ENCODE peak calls at places on chromosomes 11 and 22, in ten cellular contexts. P is kidney, C is cardiac muscle cell, L is mammary epithelial cell, N is choroid plexus epithelial cell, D is body of pancreas, J is nephron progenitor cell, W is right atrium auricular region, I is dorsolateral prefrontal cortex, G is A549. Z is an unnamed sample.
A peak's percentile ranks its signal among the peaks of the same experiment; 100 is the strongest.

GRCh38 chr22:22974795-22975580 is 87.4 kb downstream of the IGLL5 start:
- DNase-seq in P (no peak), C (no peak), L (no peak), N (no peak), D (no peak), J (no peak), W (no peak), I (no peak), G (no peak), Z (no peak)

GRCh38 chr11:15547685-15548084 is 433.0 kb downstream of the INSC start:
- DNase-seq in P (no peak), C (no peak), L (no peak), N (no peak), D (no peak), J (no peak), W (no peak), I (no peak), G (no peak), Z (no peak)

GRCh38 chr11:2378527-2379210 is 1.6 kb downstream of the CD81 start:
- DNase-seq in P (peak; percentile 89), C (no peak), L (no peak), N (peak; percentile 48), D (no peak), J (peak; percentile 47), W (no peak), I (no peak), G (no peak), Z (no peak)

GRCh38 chr11:104534268-104534667 is 364.0 kb downstream of the CASP12 start:
- DNase-seq in P (no peak), C (no peak), L (peak; percentile 9), N (peak; percentile 84), D (no peak), J (no peak), W (no peak), I (no peak), G (peak; percentile 0), Z (no peak)

GRCh38 chr11:30257058-30257457 is 26.2 kb downstream of the FSHB start:
- DNase-seq in P (no peak), C (no peak), L (no peak), N (no peak), D (no peak), J (no peak), W (no peak), I (no peak), G (no peak), Z (no peak)

GRCh38 chr11:115873813-115874212 is 369.6 kb upstream of the CADM1 start:
- DNase-seq in P (no peak), C (no peak), L (no peak), N (no peak), D (no peak), J (no peak), W (no peak), I (no peak), G (no peak), Z (no peak)

GRCh38 chr11:90434858-90435257 is 212.0 kb upstream of the CHORDC1 start:
- DNase-seq in P (no peak), C (peak; percentile 53), L (peak; percentile 16), N (peak; percentile 14), D (no peak), J (no peak), W (no peak), I (no peak), G (no peak), Z (peak; percentile 27)

GRCh38 chr11:15146271-15147003 is 31.7 kb downstream of the INSC start:
- DNase-seq in P (no peak), C (no peak), L (peak; percentile 46), N (peak; percentile 37), D (no peak), J (no peak), W (no peak), I (no peak), G (no peak), Z (no peak)

GRCh38 chr11:128354476-128354875 is 232.9 kb downstream of the ETS1 start:
- DNase-seq in P (no peak), C (no peak), L (peak; percentile 12), N (no peak), D (no peak), J (no peak), W (no peak), I (no peak), G (no peak), Z (no peak)

GRCh38 chr11:128359515-128359914 is 227.8 kb downstream of the ETS1 start:
- DNase-seq in P (no peak), C (no peak), L (no peak), N (peak; percentile 63), D (no peak), J (no peak), W (no peak), I (no peak), G (no peak), Z (no peak)

GRCh38 chr11:128361451-128362020 is 225.8 kb downstream of the ETS1 start:
- DNase-seq in P (no peak), C (peak; percentile 13), L (no peak), N (peak; percentile 75), D (no peak), J (no peak), W (no peak), I (no peak), G (no peak), Z (peak; percentile 2)

GRCh38 chr11:128355558-128355957 is 231.8 kb downstream of the ETS1 start:
- DNase-seq in P (no peak), C (no peak), L (no peak), N (no peak), D (no peak), J (no peak), W (no peak), I (no peak), G (no peak), Z (no peak)

DNA sequence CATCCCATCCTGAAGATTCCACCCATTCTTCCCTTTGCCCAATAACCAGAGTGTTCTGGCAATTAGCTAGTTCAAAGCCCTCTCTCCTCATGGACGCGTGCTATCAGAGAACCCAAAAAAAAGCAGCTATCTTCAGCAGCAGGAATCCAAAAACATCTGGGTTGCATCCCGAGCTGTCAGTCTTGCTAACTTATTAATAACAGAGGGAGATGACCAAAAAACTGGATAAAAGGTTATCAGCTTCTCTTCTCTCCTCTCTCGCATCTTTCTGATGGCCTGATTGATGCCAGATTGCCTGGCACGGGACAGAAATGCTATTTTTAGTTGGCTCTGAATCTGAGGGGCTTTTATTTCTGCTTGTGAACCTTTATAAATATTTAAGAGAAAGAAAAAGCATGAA is 230.4 kb downstream of the ETS1 start:
- DNase-seq in P (no peak), C (no peak), L (no peak), N (no peak), D (no peak), J (no peak), W (no peak), I (no peak), G (no peak), Z (no peak)
- TF ChIP-seq CTCF in P (no peak), C (no peak), L (no peak), N (no peak), D (no peak), J (no peak), W (no peak), I (no peak), G (no peak), Z (no peak)

GRCh38 chr22:24046024-24046423 is 34.9 kb downstream of the CABIN1 start:
- DNase-seq in P (no peak), C (no peak), L (no peak), N (no peak), D (no peak), J (no peak), W (no peak), I (no peak), G (no peak), Z (no peak)
- TF ChIP-seq CTCF in P (no peak), C (no peak), L (no peak), N (no peak), D (no peak), J (no peak), W (no peak), I (no peak), G (no peak), Z (no peak)

GRCh38 chr11:25981998-25982397 is 349.9 kb upstream of the ANO3 start:
- DNase-seq in P (no peak), C (peak; percentile 53), L (peak; percentile 41), N (peak; percentile 89), D (no peak), J (peak; percentile 12), W (no peak), I (no peak), G (peak; percentile 4), Z (peak; percentile 43)
- TF ChIP-seq CTCF in P (peak; percentile 57), C (peak; percentile 53), L (peak; percentile 61), N (peak; percentile 70), D (peak; percentile 49), J (peak; percentile 50), W (peak; percentile 69), I (peak; percentile 65), G (peak; percentile 69), Z (peak; percentile 53)

GRCh38 chr11:85664561-85665481 is at the start of gene CREBZF:
- DNase-seq in P (peak; percentile 98), C (peak; percentile 96), L (peak; percentile 93), N (peak; percentile 97), D (peak; percentile 95), J (peak; percentile 92), W (peak; percentile 96), I (peak; percentile 93), G (peak; percentile 90), Z (peak; percentile 91)

GRCh38 chr11:85663080-85663729 is 1.7 kb downstream of the CREBZF start:
- DNase-seq in P (no peak), C (no peak), L (peak; percentile 17), N (no peak), D (no peak), J (no peak), W (no peak), I (no peak), G (no peak), Z (no peak)

GRCh38 chr11:85661972-85662664 is 2.8 kb downstream of the CREBZF start:
- DNase-seq in P (no peak), C (no peak), L (no peak), N (no peak), D (no peak), J (no peak), W (no peak), I (no peak), G (no peak), Z (no peak)

GRCh38 chr11:85665756-85666155 is 827 bp upstream of the CREBZF start:
- DNase-seq in P (no peak), C (no peak), L (no peak), N (no peak), D (no peak), J (no peak), W (no peak), I (no peak), G (no peak), Z (no peak)

DNA sequence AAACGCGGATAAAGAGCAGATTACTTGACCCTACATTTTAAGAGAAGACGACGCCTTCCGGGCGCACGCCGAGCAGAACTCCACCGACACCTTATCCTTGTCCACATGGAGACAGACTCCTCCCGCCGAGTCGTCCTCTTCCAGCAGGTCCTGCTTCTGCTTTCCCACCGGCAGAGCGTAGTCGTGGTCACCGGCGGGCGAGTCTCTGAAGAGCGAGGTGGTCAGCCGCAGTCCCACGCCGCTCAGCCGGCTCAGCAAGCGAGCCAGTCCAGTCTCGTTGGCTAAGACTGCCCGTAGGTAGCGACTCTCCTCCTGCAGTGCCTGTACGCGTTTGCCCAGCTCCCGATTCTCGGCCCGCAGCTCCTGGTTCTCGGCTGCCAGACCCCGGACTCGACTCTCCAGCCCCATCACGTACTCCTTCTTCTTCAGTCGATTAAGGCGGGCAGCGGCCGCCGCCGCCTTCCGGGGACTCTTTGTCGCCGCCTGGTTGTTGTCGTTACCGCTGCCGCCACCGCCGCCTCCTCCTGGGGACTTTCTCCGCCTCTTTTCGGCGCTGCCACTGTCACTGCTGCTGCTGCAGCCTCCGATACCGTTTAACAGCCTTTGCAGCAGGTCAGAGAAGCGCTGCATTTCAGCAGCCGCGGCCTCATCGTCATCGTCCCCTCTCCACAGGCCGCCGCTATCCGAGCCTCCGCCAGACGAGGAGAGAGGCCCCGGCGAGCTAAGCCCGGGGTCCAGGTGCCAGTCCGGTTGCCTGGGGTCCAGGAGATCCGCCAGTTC is 958 bp downstream of the CREBZF start:
- DNase-seq in P (peak; percentile 95), C (peak; percentile 88), L (peak; percentile 60), N (peak; percentile 47), D (peak; percentile 86), J (peak; percentile 81), W (peak; percentile 84), I (peak; percentile 81), G (peak; percentile 52), Z (peak; percentile 76)
- TF ChIP-seq CTCF in P (peak; percentile 47), C (peak; percentile 36), L (peak; percentile 48), N (peak; percentile 42), D (peak; percentile 49), J (peak; percentile 46), W (peak; percentile 82), I (peak; percentile 51), G (peak; percentile 40), Z (no peak)